ENCODE peak calls at places on chromosome 16, in four cellular contexts. U, N, F and M are unnamed samples. For H3K4me1 and H3K27me3, the result is how much of the 10 kb centered on the place peaks cover.

GRCh38 chr16:19102187-19102872 is 11.4 kb upstream of the ITPRIPL2 start:
- DNase-seq in U (no peak), N (no peak), F (peak), M (no peak)

GRCh38 chr16:84842516-84843148 is 22.8 kb downstream of the CRISPLD2 start:
- DNase-seq in F (no peak), N (no peak), U (no peak), M (no peak)

GRCh38 chr16:74743668-74744299 is 30.8 kb downstream of the FA2H start:
- DNase-seq in U (no peak), N (no peak), F (peak), M (no peak)

GRCh38 chr16:77288222-77288621 is 89.0 kb downstream of the SYCE1L start:
- DNase-seq in U (no peak), N (no peak), F (peak), M (no peak)

GRCh38 chr16:583815-584591 is 5.9 kb upstream of the RAB40C start:
- DNase-seq in N (no peak), F (no peak), U (no peak), M (peak)

GRCh38 chr16:84532299-84532724 is 27.9 kb upstream of the MEAK7 start:
- DNase-seq in F (peak), U (no peak), N (peak), M (peak)

GRCh38 chr16:12917653-12918052 is 16.3 kb downstream of the SHISA9 start:
- DNase-seq in U (no peak), N (no peak), F (no peak), M (no peak)

GRCh38 chr16:635573-636205 is 416 bp downstream of the METTL26 start:
- DNase-seq in F (peak), U (no peak), N (no peak), M (no peak)

GRCh38 chr16:67429799-67430503 is 970 bp upstream of the HSD11B2 start:
- DNase-seq in N (no peak), F (no peak), U (no peak), M (no peak)

GRCh38 chr16:10606607-10607006 is 26.2 kb upstream of the EMP2 start:
- DNase-seq in U (no peak), F (no peak), N (no peak), M (no peak)

GRCh38 chr16:72044825-72045359 is 9.4 kb upstream of the HP start:
- DNase-seq in N (no peak), U (no peak), F (no peak), M (no peak)

GRCh38 chr16:9603316-9603715 is 511.9 kb downstream of the HAPSTR1 start:
- DNase-seq in F (no peak), N (no peak), U (no peak), M (no peak)

GRCh38 chr16:48611329-48612137 is 1.6 kb upstream of the N4BP1 start:
- DNase-seq in F (no peak), N (peak), U (peak), M (no peak)
- H3K4me1 ChIP-seq in F (under half), N (under half), U (half or more), M (under half)

DNA sequence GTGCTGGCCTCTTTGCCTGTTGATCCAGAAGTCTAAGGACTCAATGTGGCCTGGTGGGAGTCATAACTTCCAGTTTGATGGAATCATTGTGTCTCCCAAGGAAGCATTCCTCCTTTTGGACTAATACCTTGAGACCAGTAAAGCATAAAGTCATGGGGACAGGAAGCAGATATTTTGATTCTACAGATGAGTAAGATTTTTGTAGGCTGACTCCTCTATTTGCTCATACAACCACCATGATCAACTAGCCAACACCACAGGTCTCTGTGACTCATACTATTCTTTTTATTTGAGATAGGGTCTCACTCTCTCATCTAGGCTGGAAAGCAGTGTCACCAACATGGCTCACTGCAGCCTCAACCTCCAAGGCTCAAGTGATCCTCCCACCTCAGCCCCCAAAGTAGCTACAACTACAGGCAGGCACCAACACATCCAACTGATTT is 6.2 kb downstream of the MT2A start:
- DNase-seq in N (no peak), U (no peak), F (peak), M (no peak)
- H3K27me3 ChIP-seq in N (under half), U (under half), F (under half), M (under half)

GRCh38 chr16:53123753-53124152 is 69.0 kb downstream of the CHD9 start:
- DNase-seq in U (no peak), N (no peak), F (peak), M (no peak)

GRCh38 chr16:53130193-53131049 is 75.6 kb downstream of the CHD9 start:
- DNase-seq in N (peak), U (peak), F (peak), M (peak)

GRCh38 chr16:53131050-53131362 is 76.2 kb downstream of the CHD9 start:
- DNase-seq in F (no peak), U (no peak), N (no peak), M (no peak)

GRCh38 chr16:53129281-53130192 is 74.7 kb downstream of the CHD9 start:
- DNase-seq in U (no peak), F (peak), N (no peak), M (no peak)

DNA sequence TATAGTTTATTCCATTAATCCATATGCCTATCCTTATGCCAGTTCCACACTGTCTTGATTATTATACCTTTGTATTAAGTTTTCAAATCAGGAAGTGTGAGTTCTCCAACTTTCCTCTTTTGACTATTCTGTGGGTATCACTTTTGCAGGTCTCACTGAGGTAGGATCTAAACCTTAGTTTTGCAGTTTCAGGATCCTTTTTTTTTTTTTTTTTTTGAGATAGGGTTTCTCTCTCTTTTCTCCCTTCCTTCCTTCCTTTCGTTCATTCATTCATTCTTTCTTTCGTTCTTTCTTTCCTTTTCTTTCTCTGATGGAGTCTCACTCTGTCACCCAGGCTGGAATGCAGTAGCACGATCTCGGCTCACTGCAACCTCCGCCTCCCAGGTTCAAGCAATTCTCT is 71.6 kb downstream of the CHD9 start:
- DNase-seq in N (no peak), U (no peak), F (no peak), M (no peak)
- H3K27ac ChIP-seq in N (no peak), U (no peak), F (no peak), M (no peak)

DNA sequence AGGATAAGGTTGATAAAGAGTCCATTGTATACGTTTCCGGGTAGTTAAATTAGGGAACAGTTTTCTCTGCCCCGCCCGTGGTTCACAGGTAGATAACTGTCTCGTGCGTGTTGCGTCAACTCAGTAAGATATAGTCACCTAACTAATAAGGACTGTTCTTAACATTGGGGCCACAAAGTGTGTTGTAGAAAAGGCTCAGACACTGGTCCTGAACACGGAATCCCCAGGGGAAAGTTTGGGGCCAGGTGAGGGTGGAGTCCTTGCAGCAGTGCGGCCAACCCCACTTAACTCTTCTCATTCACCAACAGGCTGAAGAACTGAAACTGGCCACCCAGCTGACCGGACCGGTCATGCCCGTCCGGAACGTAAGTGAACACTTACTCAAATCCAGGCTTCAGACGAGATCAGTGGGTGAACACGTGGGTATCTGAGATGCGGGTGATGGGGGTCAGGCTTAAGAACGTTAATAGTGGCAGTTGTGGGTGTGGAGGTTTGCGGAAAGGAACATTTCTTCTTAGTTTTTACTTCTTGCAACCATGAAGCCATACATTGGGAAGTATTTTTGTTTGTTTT is 1.6 kb downstream of the RPL13 start:
- DNase-seq in U (no peak), N (no peak), F (no peak), M (no peak)
- H3K4me1 ChIP-seq in U (half or more), N (under half), F (under half), M (under half)

DNA sequence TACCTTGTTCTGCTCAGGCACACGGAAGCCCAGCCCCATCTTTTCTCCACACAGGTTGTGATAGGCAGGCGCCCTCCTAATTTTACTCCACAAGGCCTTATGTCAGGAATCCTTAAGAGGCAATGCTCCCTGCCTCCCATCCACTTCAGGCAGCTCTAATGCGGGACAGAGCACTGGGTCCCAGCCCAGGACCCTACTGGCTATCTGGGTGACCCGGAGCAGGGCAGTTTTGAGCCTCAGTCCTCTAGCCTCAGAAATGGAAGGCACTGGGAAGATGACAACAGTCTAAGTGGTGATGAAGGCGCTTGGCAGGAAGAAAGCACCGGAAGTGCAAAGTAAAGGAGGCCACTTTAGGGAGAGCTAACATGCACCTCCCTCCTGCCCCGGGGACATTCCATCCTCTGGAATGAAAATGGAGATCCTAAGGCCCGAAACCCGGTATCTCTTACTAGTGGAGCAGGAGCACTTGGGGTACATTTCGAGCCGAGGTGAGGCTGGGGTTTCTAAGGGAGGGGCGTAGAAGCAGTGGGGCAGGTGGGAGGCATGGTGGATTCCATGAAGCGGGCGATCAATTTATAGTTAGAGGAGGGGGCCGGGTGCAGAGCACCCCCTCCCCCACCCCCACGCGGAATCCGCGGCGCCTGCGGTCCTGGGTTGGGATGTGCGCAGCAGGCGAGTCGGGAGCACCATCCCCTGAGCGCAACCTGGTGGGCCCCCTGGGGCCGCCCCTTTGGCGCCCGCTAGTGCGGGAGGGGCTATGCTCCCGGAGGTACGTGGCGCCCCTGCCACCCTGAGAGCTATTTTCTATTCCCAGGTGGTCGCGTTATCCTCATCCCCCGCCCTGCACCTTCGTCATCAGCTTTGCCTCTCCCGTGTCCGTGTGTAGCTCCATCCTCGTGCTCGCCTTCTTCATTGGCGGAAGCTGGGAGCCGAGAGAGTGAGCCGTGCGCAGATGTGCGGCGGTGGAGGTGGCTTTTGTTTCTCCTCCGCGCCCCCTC is 4.9 kb downstream of the MT1F start:
- DNase-seq in F (no peak), N (peak), U (peak), M (no peak)
- H3K27me3 ChIP-seq in F (under half), N (half or more), U (under half), M (under half)